ENCODE peak calls at places on chromosomes 12 and 14, in seven cellular contexts. C is Calu3, U is AG20443, S is T-cell, W is NCI-H1092, P is sciatic nerve, J is left ventricle myocardium inferior. X is an unnamed sample.
A peak's percentile ranks its signal among the peaks of the same experiment; 100 is the strongest.

GRCh38 chr12:106107566-106107965 is 31.2 kb downstream of the NUAK1 start:
- DNase-seq in S (no peak), P (no peak), U (no peak), W (no peak), C (no peak), J (no peak), X (no peak)

GRCh38 chr14:92997343-92998061 is 74.6 kb downstream of the CHGA start:
- DNase-seq in W (peak; percentile 57), J (no peak), P (no peak), C (no peak), S (no peak), U (peak; percentile 37), X (no peak)

GRCh38 chr12:89305373-89305772 is 46.9 kb downstream of the DUSP6 start:
- DNase-seq in J (no peak), U (no peak), S (no peak), W (no peak), P (no peak), C (no peak), X (no peak)

GRCh38 chr12:93186131-93186530 is 191.6 kb upstream of the NUDT4 start:
- DNase-seq in C (no peak), J (no peak), U (peak; percentile 60), W (no peak), S (no peak), P (no peak), X (no peak)

GRCh38 chr14:63421226-63421625 is 102.5 kb upstream of the GPHB5 start:
- DNase-seq in P (no peak), S (no peak), C (no peak), U (no peak), W (no peak), J (no peak), X (no peak)

GRCh38 chr12:118061011-118061875 is at the start of gene WSB2:
- DNase-seq in S (no peak), W (peak; percentile 58), P (peak; percentile 93), U (peak; percentile 85), J (peak; percentile 84), C (peak; percentile 78), X (peak; percentile 68)

GRCh38 chr12:117284160-117284559 is 77.3 kb downstream of the NOS1 start:
- DNase-seq in S (no peak), U (no peak), W (no peak), J (no peak), P (no peak), C (no peak), X (no peak)

GRCh38 chr12:2940564-2940963 is 18.6 kb upstream of the TEAD4 start:
- DNase-seq in W (no peak), U (no peak), S (no peak), P (no peak), C (no peak), J (no peak), X (no peak)

GRCh38 chr12:6295187-6295811 is 15.2 kb upstream of the PLEKHG6 start:
- DNase-seq in S (no peak), W (no peak), P (no peak), C (peak; percentile 89), J (no peak), U (peak; percentile 84), X (no peak)

GRCh38 chr14:34081126-34081575 is 130.3 kb upstream of the EGLN3 start:
- DNase-seq in S (no peak), W (no peak), U (peak; percentile 37), P (no peak), C (no peak), J (no peak), X (no peak)

GRCh38 chr12:124536613-124537012 is 30.8 kb downstream of the NCOR2 start:
- DNase-seq in W (no peak), U (no peak), C (no peak), P (no peak), S (no peak), J (no peak), X (no peak)

GRCh38 chr12:143964-144649 is 69.8 kb downstream of the SLC6A12 start:
- DNase-seq in S (no peak), W (no peak), U (no peak), J (no peak), C (peak; percentile 16), P (no peak), X (no peak)

GRCh38 chr14:69535230-69535848 is 39.3 kb downstream of the CCDC177 start:
- DNase-seq in S (no peak), P (no peak), C (peak; percentile 52), J (no peak), W (peak; percentile 39), U (peak; percentile 86), X (no peak)

GRCh38 chr12:75553865-75554555 is 42.6 kb upstream of the KRR1 start:
- DNase-seq in J (no peak), S (no peak), P (no peak), W (no peak), U (peak; percentile 21), C (no peak), X (peak; percentile 9)

GRCh38 chr12:42482086-42482819 is 107.3 kb downstream of the PRICKLE1 start:
- DNase-seq in W (no peak), C (peak; percentile 36), P (peak; percentile 66), U (no peak), S (no peak), J (peak; percentile 75), X (no peak)

GRCh38 chr12:82326905-82327503 is 31.2 kb downstream of the CCDC59 start:
- DNase-seq in S (no peak), U (peak; percentile 22), J (no peak), W (peak; percentile 21), C (no peak), P (no peak), X (no peak)

GRCh38 chr12:81692008-81692407 is 67.1 kb downstream of the PPFIA2 start:
- DNase-seq in S (no peak), U (no peak), P (no peak), J (no peak), C (peak; percentile 20), W (no peak), X (no peak)

GRCh38 chr14:22403286-22403685 is 185.7 kb downstream of the DAD1 start:
- DNase-seq in P (no peak), J (no peak), C (no peak), U (no peak), W (no peak), S (no peak), X (no peak)

GRCh38 chr14:52185178-52185577 is 82.3 kb upstream of the PTGDR start:
- DNase-seq in U (no peak), W (no peak), P (no peak), J (no peak), C (no peak), S (no peak), X (no peak)

GRCh38 chr14:20632448-20632830 is 9.1 kb downstream of the OR6S1 start:
- DNase-seq in U (no peak), J (no peak), W (no peak), S (no peak), C (peak; percentile 14), P (no peak), X (no peak)

GRCh38 chr14:67554341-67554740 is 21.3 kb downstream of the PLEKHH1 start:
- DNase-seq in P (peak; percentile 25), J (no peak), W (no peak), S (no peak), C (no peak), U (no peak), X (no peak)

GRCh38 chr12:124745891-124746570 is 117.6 kb downstream of the SCARB1 start:
- DNase-seq in J (peak; percentile 95), S (no peak), P (peak; percentile 96), C (peak; percentile 99), W (peak; percentile 71), U (peak; percentile 96), X (peak; percentile 51)

GRCh38 chr12:47364251-47364650 is 284.5 kb upstream of the AMIGO2 start:
- DNase-seq in S (no peak), C (no peak), W (no peak), P (no peak), J (no peak), U (no peak), X (no peak)

GRCh38 chr12:61916856-61917255 is 343.3 kb upstream of the USP15 start:
- DNase-seq in J (no peak), U (no peak), W (no peak), S (no peak), P (no peak), C (no peak), X (no peak)

GRCh38 chr12:94714378-94714777 is 64.0 kb upstream of the TMCC3 start:
- DNase-seq in W (no peak), P (no peak), C (no peak), U (no peak), J (no peak), S (no peak), X (no peak)

GRCh38 chr12:49019435-49020317 is 1.1 kb upstream of the PRKAG1 start:
- DNase-seq in C (peak; percentile 46), P (no peak), W (no peak), J (no peak), U (peak; percentile 67), S (no peak), X (peak; percentile 72)

GRCh38 chr12:88142610-88142991 is 494 bp downstream of the TMTC3 start:
- DNase-seq in U (no peak), J (peak; percentile 26), P (peak; percentile 72), W (no peak), S (peak; percentile 3), C (peak; percentile 19), X (peak; percentile 28)

GRCh38 chr12:43551971-43552559 is at the start of gene ADAMTS20:
- DNase-seq in S (no peak), W (no peak), U (peak; percentile 40), P (no peak), C (no peak), J (no peak), X (no peak)

GRCh38 chr12:1782215-1782614 is 38.1 kb upstream of the LRTM2 start:
- DNase-seq in C (no peak), P (no peak), W (no peak), J (no peak), S (no peak), U (no peak), X (no peak)

GRCh38 chr12:41795910-41796309 is 348.8 kb downstream of the GXYLT1 start:
- DNase-seq in S (no peak), C (no peak), W (no peak), U (no peak), P (no peak), J (no peak), X (no peak)

GRCh38 chr14:102893452-102893851 is 29.0 kb upstream of the AMN start:
- DNase-seq in C (no peak), J (peak; percentile 32), P (peak; percentile 81), W (no peak), S (no peak), U (peak; percentile 92), X (no peak)

GRCh38 chr14:102230481-102231210 is 74.3 kb downstream of the MOK start:
- DNase-seq in J (no peak), U (no peak), S (no peak), C (no peak), P (no peak), W (no peak), X (no peak)

GRCh38 chr12:106358410-106359241 is 1.1 kb downstream of the POLR3B start:
- DNase-seq in U (no peak), C (no peak), J (no peak), S (no peak), P (no peak), W (no peak), X (no peak)

GRCh38 chr14:45526715-45527549 is 273.9 kb upstream of the MIS18BP1 start:
- DNase-seq in J (no peak), P (no peak), C (peak; percentile 40), S (no peak), U (peak; percentile 9), W (peak; percentile 29), X (peak; percentile 24)

GRCh38 chr14:22313172-22313801 is 275.7 kb downstream of the DAD1 start:
- DNase-seq in C (no peak), J (no peak), W (no peak), S (no peak), P (no peak), U (no peak), X (no peak)

GRCh38 chr14:91742956-91743653 is 11.2 kb upstream of the CATSPERB start:
- DNase-seq in J (no peak), P (no peak), C (no peak), W (no peak), U (no peak), S (no peak), X (no peak)

GRCh38 chr12:27344246-27344645 is 11.6 kb downstream of the BMAL2 start:
- DNase-seq in P (no peak), U (no peak), S (no peak), W (no peak), J (no peak), C (peak; percentile 58), X (no peak)

GRCh38 chr14:82951171-82951570 is 1417.5 kb upstream of the SEL1L start:
- DNase-seq in C (no peak), W (no peak), U (no peak), J (no peak), S (no peak), P (no peak), X (no peak)